ENCODE peak calls at places on chromosomes 1 and 21, in four cellular contexts. J, F, H and Z are unnamed samples. For H3K4me1, the result is how much of the 10 kb centered on the place peaks cover.

GRCh38 chr1:15691434-15692032 is 7.4 kb downstream of the PLEKHM2 start:
- DNase-seq in H (peak), J (no peak), F (no peak), Z (no peak)

GRCh38 chr1:3403388-3404179 is 50.9 kb upstream of the ARHGEF16 start:
- DNase-seq in J (no peak), H (no peak), F (no peak), Z (no peak)

GRCh38 chr1:206555473-206555935 is 48.2 kb downstream of the RASSF5 start:
- DNase-seq in H (peak), J (no peak), F (peak), Z (peak)

GRCh38 chr1:213984387-213985180 is 3.2 kb upstream of the PROX1 start:
- DNase-seq in F (no peak), J (no peak), H (no peak), Z (no peak)

GRCh38 chr1:33087677-33088076 is 6.7 kb downstream of the AZIN2 start:
- DNase-seq in F (no peak), H (no peak), J (no peak), Z (no peak)

GRCh38 chr1:68329096-68329835 is 96.9 kb upstream of the WLS start:
- DNase-seq in J (no peak), F (no peak), H (peak), Z (no peak)

GRCh38 chr1:16984717-16985116 is 4.3 kb upstream of the MFAP2 start:
- DNase-seq in J (no peak), H (peak), F (no peak), Z (no peak)

GRCh38 chr1:119327066-119327435 is 41.5 kb upstream of the HAO2 start:
- DNase-seq in J (no peak), H (no peak), F (no peak), Z (no peak)

GRCh38 chr21:43331962-43332458 is 94.9 kb downstream of the SIK1 start:
- DNase-seq in J (no peak), F (no peak), H (peak), Z (no peak)

GRCh38 chr1:4485398-4485797 is 169.0 kb upstream of the AJAP1 start:
- DNase-seq in J (no peak), F (no peak), H (no peak), Z (no peak)

GRCh38 chr1:110615548-110616130 is 9.5 kb upstream of the KCNA2 start:
- DNase-seq in F (peak), J (no peak), H (peak), Z (peak)

GRCh38 chr21:45555557-45556301 is 13.5 kb upstream of the SLC19A1 start:
- DNase-seq in H (peak), F (peak), J (peak), Z (peak)

GRCh38 chr21:45556645-45557601 is 14.7 kb upstream of the SLC19A1 start:
- DNase-seq in H (no peak), J (no peak), F (no peak), Z (no peak)

GRCh38 chr21:45556302-45556644 is 14.0 kb upstream of the SLC19A1 start:
- DNase-seq in F (no peak), H (no peak), J (no peak), Z (no peak)

GRCh38 chr21:45554477-45555175 is 12.4 kb upstream of the SLC19A1 start:
- DNase-seq in H (peak), F (peak), J (peak), Z (peak)

DNA sequence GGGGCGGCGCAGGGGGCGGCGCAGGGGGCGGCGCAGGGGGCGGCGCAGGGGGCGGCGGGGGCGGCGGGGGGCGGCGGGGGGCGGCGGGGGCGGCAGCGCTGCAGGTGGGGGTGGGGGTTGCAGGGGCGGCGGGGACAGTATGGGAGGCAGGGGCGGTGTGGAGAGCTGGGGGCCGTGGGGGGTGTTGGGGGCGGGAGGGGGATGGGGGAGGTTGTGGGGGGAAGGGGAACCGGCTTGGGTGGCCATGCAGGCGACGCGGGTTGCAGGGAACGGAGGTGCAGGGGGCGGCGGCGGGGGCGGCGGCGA is 13.0 kb upstream of the SLC19A1 start:
- DNase-seq in J (no peak), H (no peak), F (no peak), Z (no peak)
- H3K4me3 ChIP-seq in J (peak), H (peak), F (no peak), Z (no peak)

DNA sequence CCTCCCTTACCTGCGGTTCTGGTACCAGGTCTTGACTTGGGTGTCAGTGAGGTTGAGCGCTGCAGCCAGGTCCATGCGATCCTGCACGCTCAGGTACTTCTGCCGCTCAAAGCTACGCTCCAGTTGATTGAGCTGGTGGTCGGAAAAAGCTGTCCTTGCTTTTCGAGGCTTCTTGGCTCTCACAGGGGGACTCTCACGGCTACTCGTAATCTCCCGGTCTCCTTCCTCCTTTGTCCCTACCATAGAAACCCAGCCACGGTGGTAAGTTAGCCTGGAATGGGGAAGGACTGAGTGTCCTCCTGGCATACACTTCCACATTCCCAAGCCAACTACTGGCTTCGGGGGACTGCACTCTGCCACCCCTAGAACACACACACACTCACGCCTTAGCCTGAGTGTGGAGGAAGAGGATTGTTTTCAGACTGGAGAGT is 2.6 kb downstream of the BARHL2 start:
- DNase-seq in J (no peak), F (no peak), H (no peak), Z (no peak)
- H3K4me1 ChIP-seq in J (under half), F (under half), H (under half), Z (under half)

DNA sequence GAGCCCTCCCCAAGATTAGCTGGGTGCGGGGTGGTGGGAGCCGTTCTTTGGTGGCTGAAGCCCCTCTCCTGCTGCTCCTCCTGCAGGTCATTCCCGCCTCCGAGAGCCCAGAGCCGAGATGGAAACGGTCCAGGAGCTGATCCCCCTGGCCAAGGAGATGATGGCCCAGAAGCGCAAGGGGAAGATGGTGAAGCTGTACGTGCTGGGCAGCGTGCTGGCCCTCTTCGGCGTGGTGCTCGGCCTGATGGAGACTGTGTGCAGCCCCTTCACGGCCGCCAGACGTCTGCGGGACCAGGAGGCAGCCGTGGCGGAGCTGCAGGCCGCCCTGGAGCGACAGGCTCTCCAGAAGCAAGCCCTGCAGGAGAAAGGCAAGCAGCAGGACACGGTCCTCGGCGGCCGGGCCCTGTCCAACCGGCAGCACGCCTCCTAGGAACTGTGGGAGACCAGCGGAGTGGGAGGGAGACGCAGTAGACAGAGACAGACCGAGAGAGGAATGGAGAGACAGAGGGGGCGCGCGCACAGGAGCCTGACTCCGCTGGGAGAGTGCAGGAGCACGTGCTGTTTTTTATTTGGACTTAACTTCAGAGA is 449 bp downstream of the G0S2 start:
- DNase-seq in J (no peak), H (peak), F (no peak), Z (no peak)
- H3K27ac ChIP-seq in J (peak), H (peak), F (no peak), Z (no peak)

DNA sequence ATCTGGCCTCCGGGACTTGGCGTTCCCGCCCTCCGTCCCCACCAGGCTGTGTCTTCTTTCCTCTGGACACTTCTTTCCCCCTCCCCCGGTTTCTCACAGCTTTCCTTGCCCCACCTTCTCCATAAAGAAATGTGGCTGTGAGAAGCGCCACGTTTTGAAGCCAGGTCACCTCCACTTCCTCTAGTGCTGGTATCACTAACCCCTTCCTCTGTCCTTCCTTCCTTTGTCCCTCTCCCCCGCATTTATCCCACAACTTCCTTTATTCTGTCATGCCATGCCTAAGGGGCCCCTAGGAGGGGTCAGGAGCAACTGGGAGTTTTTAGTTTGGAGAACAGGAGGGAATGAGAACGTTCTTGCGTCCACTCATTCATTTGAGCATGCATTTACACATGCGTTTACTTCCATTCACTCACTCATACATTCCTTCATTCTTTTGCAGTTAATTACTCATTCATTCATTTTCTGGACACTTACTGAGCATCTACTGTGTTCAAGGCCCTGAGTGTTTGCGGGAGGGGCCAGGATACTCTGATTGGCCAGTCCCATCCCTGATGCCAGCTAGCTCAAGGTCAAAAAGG is 5.0 kb upstream of the ACOT11 start:
- DNase-seq in F (no peak), J (no peak), H (no peak), Z (no peak)
- H3K4me3 ChIP-seq in F (no peak), J (no peak), H (peak), Z (peak)

GRCh38 chr1:181518152-181518551 is 34.8 kb downstream of the CACNA1E start:
- DNase-seq in H (no peak), F (no peak), J (no peak), Z (no peak)

GRCh38 chr1:181517181-181517875 is 34.0 kb downstream of the CACNA1E start:
- DNase-seq in H (no peak), F (no peak), J (no peak), Z (no peak)

GRCh38 chr1:181516706-181517105 is 33.4 kb downstream of the CACNA1E start:
- DNase-seq in H (no peak), J (no peak), F (no peak), Z (no peak)

GRCh38 chr1:181514298-181515290 is 31.3 kb downstream of the CACNA1E start:
- DNase-seq in J (no peak), H (no peak), F (no peak), Z (no peak)

DNA sequence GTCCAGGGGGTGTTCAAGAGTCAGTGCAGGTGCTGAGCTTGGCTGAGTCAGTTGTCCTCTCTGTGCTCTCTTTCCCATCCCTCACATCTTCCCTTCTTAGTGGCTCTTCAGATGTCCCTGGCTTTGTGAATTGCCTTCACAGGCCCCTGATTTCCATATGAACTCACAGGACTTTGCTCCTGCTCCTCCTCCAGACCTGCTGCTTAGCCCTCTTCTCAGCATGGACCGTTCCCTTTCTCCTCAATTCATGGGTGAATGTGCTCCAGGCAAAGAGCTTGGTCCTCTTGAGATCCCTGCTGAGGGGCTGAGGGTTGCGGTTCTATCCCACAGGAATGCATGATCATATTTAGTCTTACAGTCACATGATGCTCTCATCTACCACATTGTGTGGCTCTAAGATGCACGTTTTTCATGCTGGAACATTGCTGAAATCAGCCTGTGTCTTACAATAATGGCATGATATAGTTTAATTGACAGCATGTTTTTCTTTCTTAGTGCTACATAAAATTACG is 30.5 kb downstream of the CACNA1E start:
- DNase-seq in F (no peak), J (no peak), H (no peak), Z (no peak)
- H3K4me1 ChIP-seq in F (under half), J (under half), H (under half), Z (under half)

GRCh38 chr1:203320546-203321272 is 15.4 kb downstream of the BTG2 start:
- DNase-seq in F (peak), J (peak), H (no peak), Z (peak)
- H3K27ac ChIP-seq in F (peak), J (peak), H (no peak), Z (peak)

GRCh38 chr1:29238601-29238964 is 2.3 kb downstream of the PTPRU start:
- DNase-seq in H (no peak), J (no peak), F (no peak), Z (no peak)

GRCh38 chr1:29236743-29236992 is 346 bp downstream of the PTPRU start:
- DNase-seq in H (no peak), J (no peak), F (no peak), Z (no peak)

GRCh38 chr1:29236993-29237905 is 927 bp downstream of the PTPRU start:
- DNase-seq in H (peak), F (no peak), J (no peak), Z (peak)

GRCh38 chr1:29239142-29239541 is 2.8 kb downstream of the PTPRU start:
- DNase-seq in J (no peak), F (no peak), H (no peak), Z (no peak)

GRCh38 chr1:29237906-29238600 is 1.7 kb downstream of the PTPRU start:
- DNase-seq in J (no peak), H (peak), F (no peak), Z (no peak)
- H3K4me3 ChIP-seq in J (peak), H (peak), F (no peak), Z (no peak)

GRCh38 chr1:151616505-151616849 is 4.6 kb downstream of the SNX27 start:
- DNase-seq in H (no peak), J (no peak), F (no peak), Z (no peak)

GRCh38 chr1:151617995-151618394 is 6.1 kb downstream of the SNX27 start:
- DNase-seq in J (no peak), H (no peak), F (no peak), Z (no peak)

GRCh38 chr1:151619489-151620093 is 7.7 kb downstream of the SNX27 start:
- DNase-seq in F (no peak), J (no peak), H (no peak), Z (no peak)

GRCh38 chr1:151620286-151620685 is 8.4 kb downstream of the SNX27 start:
- DNase-seq in H (no peak), J (no peak), F (no peak), Z (no peak)

GRCh38 chr1:151618470-151618869 is 6.6 kb downstream of the SNX27 start:
- DNase-seq in J (no peak), H (no peak), F (no peak), Z (no peak)
- H3K4me1 ChIP-seq in J (under half), H (under half), F (under half), Z (under half)

DNA sequence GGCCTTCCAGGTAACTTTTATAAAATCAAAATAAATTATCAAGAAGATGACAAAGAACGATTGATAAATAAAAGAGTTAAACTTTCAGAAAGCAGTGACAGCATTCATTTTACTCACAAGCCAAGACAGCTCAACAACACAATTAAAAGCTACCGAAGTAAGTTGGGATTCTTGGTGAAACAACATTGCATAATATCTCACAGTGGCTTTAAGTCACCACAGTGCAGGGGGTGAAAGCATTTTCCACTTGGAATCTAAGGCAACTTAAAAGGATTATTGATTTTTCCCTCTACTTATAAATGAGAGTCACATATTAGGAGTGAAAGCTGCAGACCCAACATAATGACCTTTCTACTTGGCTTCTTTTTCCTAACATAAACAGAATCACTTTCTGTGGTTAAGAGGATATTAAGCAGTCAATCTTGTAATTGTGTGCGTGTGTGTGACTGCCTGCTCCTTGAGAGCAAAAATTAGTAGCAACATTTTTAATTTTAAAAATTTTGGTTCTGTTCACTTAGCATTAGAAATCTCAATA is 536.6 kb upstream of the CXADR start:
- DNase-seq in H (no peak), F (no peak), J (no peak), Z (no peak)
- H3K27ac ChIP-seq in H (no peak), F (no peak), J (no peak), Z (no peak)

DNA sequence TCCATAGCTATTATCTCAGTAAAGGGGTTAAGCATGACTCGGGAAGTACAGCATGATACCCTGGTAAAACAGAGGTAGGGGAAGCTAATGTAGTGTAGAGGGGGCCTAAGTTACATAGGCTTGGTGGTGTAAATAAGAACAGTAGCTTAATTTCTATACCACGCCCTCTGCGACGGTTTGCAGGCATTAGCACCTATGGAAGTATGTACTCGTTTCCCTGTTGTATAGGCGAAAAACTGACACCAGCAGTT is 470 bp upstream of the NAXE start:
- DNase-seq in J (no peak), F (no peak), H (no peak), Z (no peak)
- H3K4me3 ChIP-seq in J (peak), F (peak), H (peak), Z (peak)